ENCODE peak calls at places on chromosome 5, in five cellular contexts. B is fibroblast of lung, X is lower lobe of right lung, M is stomach, Q is GM23248. W is an unnamed sample. For H3K4me1 and H3K27me3, the result is how much of the 10 kb centered on the place peaks cover.

GRCh38 chr5:37889612-37890317 is 49.9 kb upstream of the GDNF start:
- DNase-seq in B (peak), X (no peak), M (no peak), Q (peak), W (no peak)

GRCh38 chr5:1343315-1343751 is 1.6 kb downstream of the CLPTM1L start:
- DNase-seq in B (no peak), X (peak), M (peak), Q (peak), W (no peak)

GRCh38 chr5:16916262-16916878 is 19.7 kb downstream of the MYO10 start:
- DNase-seq in B (peak), X (no peak), M (no peak), Q (peak), W (no peak)

GRCh38 chr5:14077501-14077900 is 65.6 kb upstream of the TRIO start:
- DNase-seq in B (no peak), X (no peak), M (no peak), Q (no peak), W (no peak)

GRCh38 chr5:156677963-156678362 is 172.1 kb upstream of the PPP1R2B start:
- DNase-seq in B (no peak), X (no peak), M (no peak), Q (no peak), W (no peak)

GRCh38 chr5:133680830-133681555 is 68.7 kb upstream of the FSTL4 start:
- DNase-seq in B (no peak), X (no peak), M (peak), Q (no peak), W (peak)

GRCh38 chr5:159135896-159136531 is 36.3 kb upstream of the EBF1 start:
- DNase-seq in B (peak), X (no peak), M (no peak), Q (peak), W (no peak)

GRCh38 chr5:128271071-128271470 is 187.5 kb downstream of the SLC12A2 start:
- DNase-seq in B (no peak), X (no peak), M (no peak), Q (no peak), W (no peak)

GRCh38 chr5:60789541-60789940 is 54.5 kb downstream of the ELOVL7 start:
- DNase-seq in B (no peak), X (no peak), M (no peak), Q (no peak), W (no peak)

GRCh38 chr5:76401801-76402250 is 1.3 kb upstream of the IQGAP2 start:
- DNase-seq in B (no peak), X (peak), M (no peak), Q (no peak), W (no peak)

GRCh38 chr5:67264056-67264455 is 67.5 kb upstream of the CD180 start:
- DNase-seq in B (no peak), X (no peak), M (no peak), Q (no peak), W (no peak)

GRCh38 chr5:1468247-1468612 is 23.0 kb upstream of the SLC6A3 start:
- DNase-seq in B (peak), X (no peak), M (no peak), Q (peak), W (peak)

GRCh38 chr5:59276277-59276647 is 617.3 kb downstream of the PDE4D start:
- DNase-seq in B (no peak), X (no peak), M (no peak), Q (peak), W (no peak)

GRCh38 chr5:176863041-176863764 is 35.9 kb downstream of the HK3 start:
- DNase-seq in B (no peak), X (no peak), M (no peak), Q (no peak), W (no peak)

GRCh38 chr5:111517853-111518501 is 5.6 kb upstream of the STARD4 start:
- DNase-seq in B (no peak), X (no peak), M (no peak), Q (no peak), W (no peak)

GRCh38 chr5:149152317-149152746 is 11.0 kb downstream of the ABLIM3 start:
- DNase-seq in B (peak), X (no peak), M (no peak), Q (peak), W (no peak)

GRCh38 chr5:103849934-103850333 is 287.3 kb upstream of the NUDT12 start:
- DNase-seq in B (peak), X (no peak), M (no peak), Q (peak), W (no peak)

GRCh38 chr5:92508271-92508670 is 1072.7 kb downstream of the NR2F1-AS1 start:
- DNase-seq in B (no peak), X (no peak), M (no peak), Q (no peak), W (no peak)

GRCh38 chr5:9188956-9189355 is 356.9 kb downstream of the SEMA5A start:
- DNase-seq in B (no peak), X (no peak), M (no peak), Q (no peak), W (no peak)

GRCh38 chr5:179336126-179336870 is 9.0 kb downstream of the ADAMTS2 start:
- DNase-seq in B (no peak), X (peak), M (no peak), Q (no peak), W (peak)

GRCh38 chr5:74251106-74252032 is 389.2 kb downstream of the ENC1 start:
- DNase-seq in B (peak), X (no peak), M (no peak), Q (peak), W (no peak)

GRCh38 chr5:141084487-141084989 is 9.9 kb upstream of the PCDHB2 start:
- DNase-seq in B (peak), X (no peak), M (no peak), Q (peak), W (no peak)

GRCh38 chr5:133607451-133607850 is 4.9 kb downstream of the FSTL4 start:
- DNase-seq in B (no peak), X (no peak), M (no peak), Q (no peak), W (no peak)

GRCh38 chr5:79795764-79796398 is 106.2 kb downstream of the CMYA5 start:
- DNase-seq in B (peak), X (no peak), M (no peak), Q (peak), W (no peak)

GRCh38 chr5:5335708-5336211 is 86.7 kb upstream of the ICE1 start:
- DNase-seq in B (peak), X (no peak), M (no peak), Q (peak), W (no peak)

GRCh38 chr5:5342784-5343183 is 79.7 kb upstream of the ICE1 start:
- DNase-seq in B (peak), X (no peak), M (no peak), Q (peak), W (no peak)

GRCh38 chr5:5341531-5342292 is 80.8 kb upstream of the ICE1 start:
- DNase-seq in B (peak), X (no peak), M (no peak), Q (peak), W (no peak)

GRCh38 chr5:5340206-5340729 is 82.2 kb upstream of the ICE1 start:
- DNase-seq in B (peak), X (no peak), M (peak), Q (peak), W (peak)

GRCh38 chr5:5339257-5339656 is 83.2 kb upstream of the ICE1 start:
- DNase-seq in B (no peak), X (no peak), M (no peak), Q (no peak), W (no peak)
- H3K4me1 ChIP-seq in B (under half), X (under half), M (under half), Q (under half), W (under half)

GRCh38 chr5:51377151-51378060 is 5.8 kb upstream of the ISL1 start:
- DNase-seq in B (no peak), X (no peak), M (no peak), Q (no peak), W (no peak)
- H3K27me3 ChIP-seq in B (under half), X (half or more), M (under half), Q (half or more), W (under half)

GRCh38 chr5:126513302-126513701 is 81.7 kb downstream of the ALDH7A1 start:
- DNase-seq in B (no peak), X (no peak), M (no peak), Q (no peak), W (no peak)
- H3K4me3 ChIP-seq in B (no peak), X (no peak), M (no peak), Q (no peak), W (no peak)

GRCh38 chr5:12659675-12660074 is 755.4 kb upstream of the CTNND2 start:
- DNase-seq in B (no peak), X (no peak), M (no peak), Q (no peak), W (no peak)
- H3K4me1 ChIP-seq in B (under half), X (under half), M (under half), Q (under half), W (under half)

GRCh38 chr5:154193176-154193575 is 2.6 kb downstream of the GALNT10 start:
- DNase-seq in B (no peak), X (no peak), M (no peak), Q (peak), W (no peak)

GRCh38 chr5:154191467-154192261 is 1.1 kb downstream of the GALNT10 start:
- DNase-seq in B (peak), X (no peak), M (no peak), Q (peak), W (no peak)

GRCh38 chr5:154189819-154190651 is 498 bp upstream of the GALNT10 start:
- DNase-seq in B (peak), X (peak), M (peak), Q (peak), W (peak)

GRCh38 chr5:154189256-154189818 is 1.2 kb upstream of the GALNT10 start:
- DNase-seq in B (no peak), X (peak), M (no peak), Q (peak), W (peak)

DNA sequence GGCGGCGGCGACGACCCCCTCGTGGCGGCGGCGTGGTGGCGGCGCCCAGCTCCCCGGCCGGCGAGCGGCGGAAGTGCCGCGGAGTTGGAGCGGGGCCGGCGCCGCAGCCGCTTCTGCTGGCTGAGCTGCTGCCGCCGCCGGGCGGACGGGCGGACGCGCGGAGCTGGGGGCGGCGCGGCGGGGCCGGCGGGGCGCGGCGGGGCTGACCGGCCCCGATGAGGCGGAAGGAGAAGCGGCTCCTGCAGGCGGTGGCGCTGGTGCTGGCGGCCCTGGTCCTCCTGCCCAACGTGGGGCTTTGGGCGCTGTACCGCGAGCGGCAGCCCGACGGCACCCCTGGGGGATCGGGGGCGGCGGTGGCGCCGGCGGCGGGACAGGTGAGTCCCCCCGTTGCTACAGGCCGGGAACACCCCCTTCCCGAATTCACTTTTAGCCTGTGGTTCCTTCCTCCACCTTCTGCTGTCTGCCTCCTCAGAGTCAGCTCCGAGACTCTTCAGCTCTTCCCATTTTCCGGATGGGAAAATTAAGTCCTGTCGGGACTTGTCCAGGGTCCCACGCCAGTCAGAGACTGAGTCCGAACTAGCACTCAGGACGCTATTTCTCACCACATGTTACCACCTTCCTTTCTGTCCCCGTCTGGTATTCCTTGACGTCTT is at the start of gene GALNT10:
- DNase-seq in B (peak), X (peak), M (peak), Q (peak), W (peak)
- H3K27me3 ChIP-seq in B (under half), X (under half), M (under half), Q (under half), W (under half)

GRCh38 chr5:142602720-142603245 is 83.1 kb downstream of the FGF1 start:
- DNase-seq in B (no peak), X (no peak), M (no peak), Q (no peak), W (no peak)

GRCh38 chr5:142601432-142601831 is 84.5 kb downstream of the FGF1 start:
- DNase-seq in B (no peak), X (no peak), M (no peak), Q (peak), W (no peak)

GRCh38 chr5:142600092-142600491 is 85.8 kb downstream of the FGF1 start:
- DNase-seq in B (no peak), X (no peak), M (no peak), Q (no peak), W (no peak)

GRCh38 chr5:142598338-142598700 is 87.6 kb downstream of the FGF1 start:
- DNase-seq in B (no peak), X (no peak), M (no peak), Q (no peak), W (no peak)

GRCh38 chr5:142600611-142601360 is 85.1 kb downstream of the FGF1 start:
- DNase-seq in B (peak), X (no peak), M (peak), Q (peak), W (peak)
- H3K4me3 ChIP-seq in B (peak), X (peak), M (peak), Q (peak), W (no peak)

DNA sequence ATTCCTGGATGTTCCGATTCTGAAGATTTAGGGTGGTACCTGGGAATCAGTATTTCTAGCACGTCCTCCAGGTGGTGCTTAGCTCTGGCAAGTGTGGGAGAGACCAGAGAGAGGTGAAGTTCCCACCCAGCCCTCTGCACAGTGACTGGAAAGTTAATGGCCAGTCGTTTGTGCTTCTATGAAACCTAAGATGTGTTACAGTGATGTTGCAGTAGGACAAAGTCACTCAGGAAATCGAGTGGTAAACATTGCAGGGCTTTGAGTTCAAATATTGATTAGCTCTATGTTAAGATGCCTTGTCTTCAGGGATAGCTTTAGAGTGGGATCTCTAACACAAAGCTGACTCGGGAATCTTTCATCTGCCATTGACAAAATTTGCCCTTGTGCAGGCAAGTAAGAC is 55.6 kb downstream of the PIK3R1 start:
- DNase-seq in B (no peak), X (no peak), M (no peak), Q (no peak), W (no peak)
- H3K4me1 ChIP-seq in B (under half), X (half or more), M (half or more), Q (half or more), W (under half)

DNA sequence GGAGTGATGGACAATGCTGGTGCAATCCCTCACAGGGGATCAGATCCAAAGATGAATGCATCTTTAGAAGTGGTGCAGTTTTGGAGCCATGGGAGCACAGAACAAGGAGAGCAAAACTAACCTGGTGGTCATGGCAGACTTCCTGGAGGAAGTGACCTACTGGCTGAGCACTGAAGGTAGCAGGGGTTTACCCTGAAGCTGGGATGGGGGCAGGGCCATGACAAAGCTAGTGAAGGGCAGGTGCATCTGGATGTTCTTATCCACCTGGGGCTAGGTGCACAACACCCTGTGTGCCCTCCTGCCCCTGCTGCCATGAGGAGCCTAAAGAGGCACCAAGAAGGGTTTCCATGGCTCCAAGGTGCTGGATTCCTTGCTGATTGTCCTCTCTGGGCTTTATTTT is 11.5 kb upstream of the PITX1 start:
- DNase-seq in B (no peak), X (peak), M (no peak), Q (no peak), W (peak)
- H3K27me3 ChIP-seq in B (under half), X (half or more), M (under half), Q (half or more), W (under half)

DNA sequence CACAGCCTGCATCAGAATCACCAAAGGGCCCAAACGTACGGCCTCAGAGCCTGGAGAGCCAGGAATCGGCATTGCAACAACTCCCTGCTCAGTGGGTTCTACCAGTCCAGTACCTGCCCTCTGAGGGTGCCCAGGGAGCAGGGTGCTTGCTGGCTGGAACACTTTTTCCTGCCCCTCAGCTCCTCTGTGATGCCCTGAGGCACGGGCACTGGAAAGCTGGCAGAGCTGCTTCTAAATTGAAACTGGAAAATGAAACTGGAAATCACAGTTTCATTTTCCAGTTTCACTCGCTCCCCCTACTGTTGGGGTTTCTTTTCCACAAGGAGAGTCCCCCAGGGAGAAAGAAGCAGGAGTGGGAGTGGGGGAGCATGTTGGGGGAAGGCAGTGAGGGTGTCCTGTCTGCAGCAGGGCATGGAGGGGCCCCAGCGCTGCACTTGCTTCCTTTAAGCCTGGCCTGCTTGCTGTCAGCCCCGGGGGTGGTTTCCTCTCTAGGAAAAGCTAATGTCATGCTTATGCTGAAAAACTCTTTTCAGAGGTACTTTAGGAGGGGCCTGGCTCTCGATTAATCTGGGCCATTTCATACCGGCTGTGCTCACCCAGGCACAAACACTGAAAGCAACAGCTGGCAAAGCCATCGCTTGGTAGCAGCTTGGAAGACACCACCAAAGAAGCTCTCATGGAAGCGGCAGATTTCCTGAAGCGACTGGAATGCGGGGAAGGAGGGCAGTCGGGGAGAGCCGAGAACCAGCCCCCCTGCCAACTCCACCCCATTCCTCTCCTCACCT is 26.2 kb downstream of the IRF1 start:
- DNase-seq in B (no peak), X (no peak), M (no peak), Q (peak), W (no peak)
- H3K4me3 ChIP-seq in B (no peak), X (peak), M (peak), Q (peak), W (no peak)